ENCODE peak calls at places on chromosome 17, in six cellular contexts. P is transverse colon; J is nucleus accumbens; V is natural killer cell treated with Interleukin-12 subunit alpha and Interleukin-12 subunit beta and Interleukin-15 and Interleukin-18, amount 100 ng/mL, for 72 hours; G is activated T-cell treated with anti-CD3 and anti-CD28 coated beads, Interleukin-2, amount 50 U/mL, for 4 hours; M is cardiac fibroblast. S is an unnamed sample.

GRCh38 chr17:31691251-31691905 is 167.7 kb downstream of the COPRS start:
- DNase-seq in P (no peak), J (no peak), V (no peak), G (no peak), M (no peak), S (no peak)

GRCh38 chr17:45952814-45953320 is 46.2 kb upstream of the STH start:
- DNase-seq in P (no peak), J (no peak), V (peak), G (no peak), M (no peak), S (no peak)

GRCh38 chr17:58487589-58488427 is at the start of gene HSF5:
- DNase-seq in P (peak), J (no peak), V (peak), G (peak), M (no peak), S (no peak)

GRCh38 chr17:17613708-17614114 is 22.2 kb upstream of the PEMT start:
- DNase-seq in P (peak), J (no peak), V (no peak), G (peak), M (peak), S (peak)

GRCh38 chr17:245020-245419 is 63.6 kb upstream of the DOC2B start:
- DNase-seq in P (peak), J (no peak), V (no peak), G (no peak), M (no peak), S (no peak)

GRCh38 chr17:35605753-35606152 is 18.6 kb downstream of the AP2B1 start:
- DNase-seq in P (no peak), J (no peak), V (no peak), G (no peak), M (no peak), S (no peak)

GRCh38 chr17:50589112-50589712 is 28.7 kb downstream of the CACNA1G start:
- DNase-seq in P (no peak), J (no peak), V (no peak), G (no peak), M (peak), S (peak)

GRCh38 chr17:44502598-44503079 is 567 bp downstream of the GPATCH8 start:
- DNase-seq in P (no peak), J (no peak), V (no peak), G (no peak), M (peak), S (no peak)

GRCh38 chr17:62996221-62996620 is 30.2 kb downstream of the TANC2 start:
- DNase-seq in P (no peak), J (no peak), V (no peak), G (no peak), M (no peak), S (no peak)